ENCODE peak calls at places on chromosomes 5 and 9, in seven cellular contexts. N is left lung, W is MM.1S, K is epithelial cell of proximal tubule, L is tibial nerve, H is hepatocyte, X is endodermal cell. P is an unnamed sample.

GRCh38 chr9:5949103-5949699 is 58.5 kb downstream of the MLANA start:
- DNase-seq in H (peak), N (no peak), K (no peak), L (no peak), X (no peak), W (peak), P (no peak)

GRCh38 chr9:136171009-136171800 is 33.7 kb downstream of the LHX3 start:
- DNase-seq in W (no peak), X (peak), H (peak), N (no peak), K (no peak), L (no peak), P (no peak)

GRCh38 chr5:135149229-135149955 is 115.4 kb upstream of the PITX1 start:
- DNase-seq in H (no peak), L (no peak), X (no peak), K (no peak), W (no peak), N (no peak), P (no peak)

GRCh38 chr5:101260857-101261256 is 357.8 kb upstream of the ST8SIA4 start:
- DNase-seq in N (no peak), X (no peak), L (no peak), W (no peak), K (no peak), H (peak), P (no peak)

GRCh38 chr9:40884072-40884901 is 244.2 kb downstream of the FOXD4L6 start:
- DNase-seq in L (no peak), W (peak), H (no peak), N (peak), X (no peak), K (no peak), P (no peak)

GRCh38 chr5:132265336-132266030 is 8.0 kb downstream of the PDLIM4 start:
- DNase-seq in X (peak), W (no peak), L (peak), K (peak), N (peak), H (peak), P (no peak)

GRCh38 chr9:3716415-3716814 is 190.6 kb upstream of the RFX3 start:
- DNase-seq in K (no peak), W (no peak), N (no peak), X (no peak), L (no peak), H (no peak), P (no peak)

GRCh38 chr5:134127376-134127861 is 12.9 kb downstream of the TCF7 start:
- DNase-seq in X (no peak), H (no peak), N (no peak), K (no peak), L (no peak), W (no peak), P (no peak)

GRCh38 chr5:120062515-120062917 is 401.6 kb upstream of the PRR16 start:
- DNase-seq in N (no peak), K (no peak), X (no peak), L (no peak), W (no peak), H (no peak), P (no peak)

GRCh38 chr5:137743031-137743640 is 7.2 kb upstream of the KLHL3 start:
- DNase-seq in N (no peak), W (peak), X (peak), H (peak), K (no peak), L (peak), P (peak)

GRCh38 chr9:123825337-123825736 is 104.6 kb downstream of the DENND1A start:
- DNase-seq in W (no peak), L (no peak), X (no peak), N (no peak), H (no peak), K (no peak), P (no peak)

GRCh38 chr5:139676951-139677367 is 28.8 kb downstream of the CXXC5 start:
- DNase-seq in X (no peak), L (no peak), K (no peak), H (no peak), N (no peak), W (no peak), P (no peak)

GRCh38 chr5:172009536-172010270 is 3.3 kb upstream of the FBXW11 start:
- DNase-seq in L (no peak), X (peak), W (no peak), H (no peak), K (no peak), N (no peak), P (no peak)

GRCh38 chr9:22008662-22009562 is at the start of gene CDKN2B:
- DNase-seq in L (peak), K (no peak), N (peak), W (no peak), X (peak), H (peak), P (peak)

GRCh38 chr9:99105152-99106043 is 485 bp downstream of the TGFBR1 start:
- DNase-seq in L (peak), H (peak), W (peak), N (peak), K (no peak), X (peak), P (peak)

GRCh38 chr9:28801144-28801799 is 1228.0 kb upstream of the C9orf72 start:
- DNase-seq in W (no peak), L (no peak), K (peak), H (no peak), N (no peak), X (no peak), P (no peak)

GRCh38 chr5:96318569-96319100 is 114.4 kb downstream of the PCSK1 start:
- DNase-seq in H (no peak), W (no peak), L (no peak), N (no peak), K (no peak), X (no peak), P (no peak)

GRCh38 chr5:41763096-41763495 is 107.1 kb downstream of the OXCT1 start:
- DNase-seq in L (no peak), W (peak), K (no peak), H (no peak), X (no peak), N (no peak), P (no peak)

GRCh38 chr9:88258012-88258411 is 119.7 kb upstream of the SPATA31C2 start:
- DNase-seq in H (peak), N (peak), K (peak), L (peak), X (no peak), W (no peak), P (peak)

GRCh38 chr5:99061299-99061698 is 132.5 kb upstream of the CHD1 start:
- DNase-seq in K (peak), N (no peak), H (no peak), X (no peak), L (no peak), W (no peak), P (no peak)

GRCh38 chr9:129676970-129677369 is 11.5 kb downstream of the PRRX2 start:
- DNase-seq in W (no peak), K (no peak), H (no peak), L (no peak), X (peak), N (no peak), P (no peak)

GRCh38 chr9:112753725-112754124 is 3.2 kb downstream of the SNX30 start:
- DNase-seq in L (no peak), W (no peak), K (no peak), H (peak), N (no peak), X (no peak), P (no peak)

GRCh38 chr5:141604318-141604717 is 14.5 kb downstream of the DIAPH1 start:
- DNase-seq in L (peak), K (peak), X (no peak), W (no peak), H (peak), N (peak), P (peak)

GRCh38 chr5:73448072-73448432 is 525 bp downstream of the FOXD1 start:
- DNase-seq in H (no peak), K (no peak), L (no peak), W (peak), X (peak), N (no peak), P (no peak)

GRCh38 chr9:4020038-4020746 is 279.7 kb downstream of the GLIS3 start:
- DNase-seq in H (peak), K (no peak), L (no peak), N (no peak), X (no peak), W (no peak), P (no peak)

GRCh38 chr9:132732326-132732725 is 62.1 kb downstream of the GTF3C4 start:
- DNase-seq in N (no peak), W (no peak), K (no peak), H (no peak), L (no peak), X (no peak), P (no peak)

GRCh38 chr9:21153688-21154608 is 12.3 kb upstream of the IFNW1 start:
- DNase-seq in L (peak), K (peak), H (peak), X (peak), W (peak), N (no peak), P (no peak)

GRCh38 chr5:113367586-113367985 is 67.2 kb downstream of the TSSK1B start:
- DNase-seq in X (peak), W (no peak), L (no peak), H (no peak), K (no peak), N (no peak), P (no peak)

GRCh38 chr5:174720612-174721521 is 3.5 kb upstream of the MSX2 start:
- DNase-seq in X (peak), N (no peak), W (no peak), K (no peak), L (no peak), H (peak), P (no peak)

GRCh38 chr9:22147818-22148573 is 138.9 kb upstream of the CDKN2B start:
- DNase-seq in K (no peak), X (no peak), N (no peak), W (no peak), H (no peak), L (no peak), P (no peak)

GRCh38 chr5:65790371-65791163 is 68.6 kb downstream of the NLN start:
- DNase-seq in W (peak), L (no peak), X (no peak), H (no peak), N (peak), K (no peak), P (no peak)

GRCh38 chr5:177362871-177363507 is 5.3 kb downstream of the RGS14 start:
- DNase-seq in L (peak), W (peak), K (no peak), N (peak), X (peak), H (peak), P (peak)

GRCh38 chr9:91359083-91359482 is 2.6 kb downstream of the AUH start:
- DNase-seq in L (no peak), X (no peak), H (no peak), N (no peak), W (no peak), K (no peak), P (no peak)

GRCh38 chr9:91361294-91362201 is at the start of gene AUH:
- DNase-seq in W (peak), K (no peak), H (peak), X (peak), N (peak), L (peak), P (peak)

GRCh38 chr9:91362212-91362611 is 494 bp upstream of the AUH start:
- DNase-seq in H (no peak), N (no peak), W (no peak), L (no peak), X (no peak), K (no peak), P (no peak)

GRCh38 chr9:91360551-91361293 is 996 bp downstream of the AUH start:
- DNase-seq in H (peak), K (no peak), L (no peak), W (no peak), X (peak), N (no peak), P (no peak)

GRCh38 chr9:91359734-91360470 is 1.8 kb downstream of the AUH start:
- DNase-seq in H (no peak), W (no peak), K (no peak), X (no peak), L (no peak), N (no peak), P (no peak)
- H3K4me3 ChIP-seq in H (no peak), W (peak), K (peak), X (peak), L (peak), N (no peak), P (no peak)

DNA sequence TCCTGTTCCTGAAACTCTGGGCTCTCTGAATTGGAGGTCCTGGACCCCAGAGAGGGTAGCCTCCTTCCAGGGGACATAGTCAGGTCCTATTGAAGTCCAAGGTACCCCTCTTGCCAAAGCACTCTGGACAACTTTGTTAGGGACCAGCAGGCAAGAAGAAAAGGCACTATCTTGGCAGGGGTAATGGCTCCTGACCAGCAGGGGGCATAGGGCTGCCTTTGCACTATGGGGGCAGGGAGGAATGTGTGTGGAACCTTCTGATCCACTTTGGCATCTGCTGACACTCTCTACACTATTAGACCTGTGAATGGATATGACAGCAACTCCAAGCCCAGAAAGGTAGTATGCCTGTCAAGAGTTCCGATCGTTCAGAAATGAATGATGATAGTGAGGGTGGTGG is 179.0 kb upstream of the CD180 start:
- DNase-seq in W (no peak), K (no peak), X (no peak), L (no peak), H (no peak), N (no peak), P (no peak)
- TF ChIP-seq CTCF in W (no peak), K (peak), X (peak), L (no peak), H (no peak), N (no peak), P (no peak)

DNA sequence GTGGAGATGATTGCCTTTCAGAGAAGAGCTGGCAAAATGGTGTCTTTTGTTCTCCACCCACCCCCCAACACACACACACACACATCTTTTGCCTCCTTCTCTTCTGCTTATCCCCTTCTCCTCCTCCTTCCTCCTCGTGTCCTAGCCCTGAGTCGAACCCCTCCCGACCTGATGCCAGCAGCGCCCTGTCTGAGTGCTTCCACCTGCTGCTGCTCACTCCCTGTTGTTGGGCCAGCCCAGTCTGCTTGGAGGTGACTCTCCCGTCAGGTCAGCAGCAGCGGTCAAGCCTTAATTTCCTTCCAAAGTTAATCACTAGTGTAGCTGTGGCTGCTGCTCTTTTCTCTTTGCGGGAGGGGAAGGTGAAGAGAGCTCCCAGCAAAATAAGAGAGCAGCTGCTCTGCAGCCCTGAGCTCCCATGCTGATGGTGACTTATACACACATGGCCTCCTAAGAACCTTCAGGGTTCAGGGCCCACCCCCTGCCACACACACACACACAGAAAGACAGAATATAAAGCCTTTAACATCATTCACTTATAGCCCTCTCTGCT is 43.8 kb downstream of the GAS1 start:
- DNase-seq in H (no peak), X (no peak), K (no peak), L (no peak), W (no peak), N (no peak), P (no peak)
- H3K4me3 ChIP-seq in H (no peak), X (peak), K (no peak), L (no peak), W (no peak), N (no peak), P (no peak)

GRCh38 chr9:119284118-119284517 is 85.1 kb downstream of the BRINP1 start:
- DNase-seq in H (peak), N (no peak), W (no peak), L (no peak), K (no peak), X (peak), P (peak)
- TF ChIP-seq CTCF in H (peak), N (no peak), W (no peak), L (no peak), K (peak), X (peak), P (no peak)

GRCh38 chr9:127917603-127918002 is 762 bp upstream of the ST6GALNAC4 start:
- DNase-seq in N (no peak), L (no peak), X (no peak), W (peak), H (no peak), K (no peak), P (no peak)

GRCh38 chr9:127915801-127916664 is 808 bp downstream of the ST6GALNAC4 start:
- DNase-seq in H (no peak), N (no peak), L (no peak), X (peak), W (peak), K (no peak), P (no peak)

GRCh38 chr9:127916665-127917581 is at the start of gene ST6GALNAC4:
- DNase-seq in H (peak), L (peak), K (no peak), X (peak), W (peak), N (peak), P (peak)

GRCh38 chr9:127913682-127914081 is 3.2 kb downstream of the ST6GALNAC4 start:
- DNase-seq in H (no peak), L (no peak), W (no peak), X (no peak), K (no peak), N (no peak), P (no peak)

DNA sequence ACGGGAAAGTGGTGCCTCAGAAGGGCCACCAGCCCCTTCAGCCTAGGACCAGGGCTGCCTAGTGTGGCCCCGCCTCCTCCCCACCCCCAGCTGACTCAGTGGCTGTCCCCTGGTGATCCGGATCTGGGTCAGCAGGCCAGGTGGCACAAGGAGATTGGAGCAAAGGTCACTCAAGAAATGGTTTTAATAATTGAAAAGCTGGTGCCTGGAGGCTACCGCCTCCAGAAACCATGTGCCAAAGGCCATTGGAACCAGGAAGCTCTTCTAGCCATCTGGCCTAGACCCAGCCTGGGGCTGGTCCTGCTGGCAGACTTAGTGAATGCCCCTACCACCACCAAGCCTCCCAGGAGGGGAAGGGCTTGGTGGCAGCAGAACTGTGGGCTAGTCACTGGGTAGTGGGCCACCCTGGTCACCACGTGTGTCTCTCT is 1.5 kb downstream of the ST6GALNAC4 start:
- DNase-seq in H (no peak), N (no peak), X (no peak), K (no peak), L (no peak), W (peak), P (no peak)
- H3K4me3 ChIP-seq in H (no peak), N (no peak), X (no peak), K (no peak), L (no peak), W (peak), P (no peak)

GRCh38 chr9:97895695-97896332 is 26.5 kb downstream of the TRMO start:
- DNase-seq in N (no peak), X (peak), W (peak), H (no peak), L (no peak), K (no peak), P (no peak)

GRCh38 chr9:97891736-97892135 is 30.6 kb downstream of the TRMO start:
- DNase-seq in N (no peak), X (no peak), H (no peak), L (no peak), K (no peak), W (no peak), P (no peak)

DNA sequence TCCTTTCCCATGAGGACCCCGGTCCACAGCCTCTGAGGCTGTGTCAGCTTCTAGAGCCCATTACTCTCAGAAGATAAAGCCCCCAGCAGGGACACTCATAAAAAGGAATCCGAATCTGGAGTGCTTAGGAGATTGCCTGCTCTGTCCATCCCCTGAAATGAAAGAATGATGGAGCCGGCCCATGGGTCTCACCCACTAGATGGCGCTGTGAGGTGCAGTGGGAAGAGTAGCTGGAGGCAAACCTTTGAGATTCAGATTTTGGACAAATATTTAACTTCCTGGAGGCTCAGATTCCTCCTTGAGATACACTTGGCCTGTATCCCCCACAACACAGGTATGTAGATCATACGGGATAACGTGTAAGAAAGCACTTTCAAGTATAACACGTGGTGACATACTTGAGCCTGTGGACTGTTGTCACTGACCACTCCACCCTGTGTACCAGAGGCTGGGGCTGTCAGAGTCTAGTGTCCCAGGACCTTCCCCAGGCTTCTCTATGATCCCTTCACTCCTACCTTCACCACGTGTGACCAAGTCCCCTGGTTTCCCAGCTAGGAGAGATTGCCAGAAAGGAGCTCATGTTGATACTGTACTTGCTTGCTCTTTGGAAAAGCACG is 32.3 kb downstream of the TRMO start:
- DNase-seq in W (peak), H (no peak), K (no peak), X (peak), N (no peak), L (no peak), P (peak)
- TF ChIP-seq CTCF in W (peak), H (peak), K (peak), X (peak), N (peak), L (no peak), P (no peak)

P was measured in testis.